ENCODE peak calls at places on chromosomes 3 and 15, in seven cellular contexts. P is spleen, K is sigmoid colon, Z is GM12865, E is AG09319, W is fibroblast of the aortic adventitia, X is HepG2. A is an unnamed sample.

GRCh38 chr15:89813381-89814111 is 1.1 kb downstream of the ANPEP start:
- DNase-seq in W (no peak), P (no peak), X (no peak), Z (no peak), E (no peak), K (no peak), A (no peak)

GRCh38 chr3:181176610-181177009 is 187.1 kb upstream of the DNAJC19 start:
- DNase-seq in Z (peak; percentile 44), K (peak; percentile 74), P (no peak), W (peak; percentile 67), X (peak; percentile 41), E (no peak), A (peak; percentile 59)

GRCh38 chr3:139108253-139108969 is 63.7 kb upstream of the PRR23C start:
- DNase-seq in K (no peak), E (no peak), W (no peak), Z (no peak), P (peak; percentile 25), X (no peak), A (no peak)

GRCh38 chr15:68691667-68692066 is 112.9 kb downstream of the CORO2B start:
- DNase-seq in K (no peak), E (no peak), W (no peak), X (peak; percentile 10), Z (no peak), P (peak; percentile 48), A (no peak)

GRCh38 chr3:95750097-95750496 is 1064.3 kb upstream of the EPHA6 start:
- DNase-seq in E (no peak), W (no peak), X (no peak), Z (no peak), K (no peak), P (no peak), A (no peak)

GRCh38 chr3:126341755-126342150 is 15.5 kb downstream of the KLF15 start:
- DNase-seq in X (no peak), E (no peak), P (peak; percentile 49), Z (no peak), K (no peak), W (no peak), A (no peak)

GRCh38 chr3:127712461-127712860 is 39.7 kb downstream of the ABTB1 start:
- DNase-seq in P (peak; percentile 49), E (no peak), W (no peak), Z (no peak), K (peak; percentile 35), X (no peak), A (no peak)

GRCh38 chr15:61075741-61076140 is 153.4 kb downstream of the RORA start:
- DNase-seq in W (no peak), K (no peak), Z (no peak), P (no peak), E (no peak), X (no peak), A (no peak)

GRCh38 chr3:12796171-12797123 is at the start of gene CAND2:
- DNase-seq in K (peak; percentile 88), W (peak; percentile 28), E (no peak), Z (no peak), X (no peak), P (peak; percentile 80), A (peak; percentile 16)

GRCh38 chr15:63763476-63764123 is 70.1 kb downstream of the HERC1 start:
- DNase-seq in K (no peak), W (no peak), P (no peak), E (no peak), X (no peak), Z (peak; percentile 55), A (no peak)

GRCh38 chr15:69154026-69154425 is 6.4 kb upstream of the GLCE start:
- DNase-seq in W (no peak), E (no peak), K (no peak), P (no peak), X (no peak), Z (no peak), A (peak; percentile 16)

GRCh38 chr15:51982013-51982769 is 10.6 kb upstream of the LEO1 start:
- DNase-seq in E (peak; percentile 49), W (peak; percentile 90), K (no peak), X (peak; percentile 75), P (no peak), Z (peak; percentile 89), A (peak; percentile 91)

GRCh38 chr3:165624761-165625160 is 212.5 kb downstream of the BCHE start:
- DNase-seq in Z (peak; percentile 23), P (no peak), X (no peak), K (no peak), W (peak; percentile 31), E (no peak), A (peak; percentile 10)

GRCh38 chr15:98767692-98768091 is 119.4 kb downstream of the IGF1R start:
- DNase-seq in E (no peak), Z (no peak), P (no peak), X (no peak), K (no peak), W (no peak), A (no peak)

GRCh38 chr3:15634671-15635661 is 33.4 kb downstream of the BTD start:
- DNase-seq in W (peak; percentile 88), P (no peak), E (no peak), Z (no peak), X (no peak), K (peak; percentile 94), A (peak; percentile 85)

GRCh38 chr3:110687138-110687537 is 384.5 kb upstream of the NECTIN3 start:
- DNase-seq in W (peak; percentile 19), E (no peak), K (no peak), Z (no peak), X (no peak), P (no peak), A (no peak)

GRCh38 chr3:62325896-62326295 is 47.5 kb downstream of the FEZF2 start:
- DNase-seq in K (no peak), E (no peak), W (no peak), Z (no peak), X (no peak), P (no peak), A (no peak)

GRCh38 chr3:188807002-188807401 is 364.8 kb upstream of the TPRG1 start:
- DNase-seq in Z (no peak), K (no peak), E (no peak), W (peak; percentile 25), X (no peak), P (no peak), A (peak; percentile 32)

GRCh38 chr3:114318295-114318694 is 24.5 kb downstream of the TIGIT start:
- DNase-seq in X (no peak), W (no peak), P (no peak), E (no peak), K (no peak), Z (no peak), A (no peak)

DNA sequence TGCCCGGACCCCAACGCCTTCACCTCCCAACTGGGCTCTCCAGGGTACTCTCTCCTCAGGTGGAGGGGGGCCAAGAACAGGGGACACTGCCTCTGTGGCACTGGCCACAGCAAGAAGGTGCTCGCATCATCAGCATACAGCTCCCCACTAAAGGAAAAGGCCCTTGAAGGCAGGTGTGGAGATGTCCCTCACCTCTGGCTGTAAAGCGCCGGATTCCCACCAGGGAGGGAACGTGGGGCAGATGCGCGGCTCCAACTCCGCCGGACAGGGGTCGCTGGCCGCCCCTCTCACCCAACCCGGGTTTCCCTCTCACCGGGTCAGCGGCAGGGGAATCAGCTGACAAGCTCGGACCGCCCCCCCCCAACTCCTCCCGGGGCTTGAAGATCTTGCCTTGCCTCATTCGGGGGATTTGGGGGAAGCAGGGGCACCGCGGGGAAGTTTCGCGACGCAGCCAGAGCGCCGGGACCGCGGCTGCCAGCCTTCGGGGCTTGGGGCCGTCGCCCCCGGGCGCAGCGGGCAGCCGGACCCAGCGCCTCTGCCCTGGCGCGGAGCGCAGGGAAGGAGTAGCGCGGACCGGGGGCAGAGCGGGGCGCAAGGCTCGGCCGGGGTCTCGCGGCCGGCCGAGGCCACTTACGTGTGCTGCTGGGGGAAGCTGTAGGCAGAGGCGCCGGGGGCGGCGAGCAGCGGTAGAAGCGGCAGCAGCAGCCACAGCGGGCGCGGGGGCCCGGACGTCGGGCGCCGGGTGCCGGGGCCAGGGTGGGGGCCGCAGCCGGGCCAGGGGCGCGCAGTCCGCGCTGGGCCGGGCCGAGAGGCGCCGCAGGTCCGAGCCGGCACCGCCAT is 630 bp downstream of the CACNA2D2 start:
- DNase-seq in X (no peak), W (no peak), K (no peak), P (no peak), Z (no peak), E (no peak), A (no peak)
- TF ChIP-seq CTCF in X (no peak), W (no peak), K (no peak), P (no peak), Z (no peak), E (no peak), A (no peak)

DNA sequence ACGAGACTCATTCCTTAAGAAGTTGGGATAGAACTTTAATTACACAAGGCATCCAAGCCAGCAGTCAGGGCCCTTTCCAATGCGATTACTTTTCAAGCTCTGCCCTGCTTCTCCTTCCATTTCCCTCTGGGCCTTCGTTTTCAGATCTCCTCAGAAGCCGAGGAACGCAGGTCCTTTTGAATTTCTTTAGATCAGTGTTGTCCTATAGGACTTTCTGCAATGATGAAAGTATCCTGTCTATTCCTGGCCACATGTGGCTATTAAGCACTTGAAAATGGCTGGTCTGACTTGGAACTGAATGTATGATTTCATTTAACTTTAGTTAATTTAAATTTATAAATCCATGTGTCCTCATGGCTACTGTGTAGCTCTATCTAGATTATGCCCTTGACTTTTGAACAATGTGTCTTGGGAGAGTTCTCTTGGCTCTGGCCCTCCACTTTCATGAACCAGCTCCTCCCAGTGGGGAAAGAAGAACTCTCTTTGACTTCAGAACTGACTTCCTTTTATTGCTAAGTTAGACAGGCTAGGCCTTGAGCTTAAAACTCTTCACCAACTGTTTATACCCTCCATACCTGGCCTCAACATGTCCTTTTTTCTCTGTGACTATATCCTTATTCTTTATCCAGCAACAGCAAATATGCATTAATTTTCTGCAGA is 22.7 kb downstream of the TGFBR2 start:
- DNase-seq in Z (no peak), K (no peak), W (peak; percentile 49), P (no peak), X (no peak), E (no peak), A (peak; percentile 57)
- TF ChIP-seq CTCF in Z (no peak), K (no peak), W (peak; percentile 29), P (peak; percentile 37), X (peak; percentile 20), E (peak; percentile 0), A (no peak)

DNA sequence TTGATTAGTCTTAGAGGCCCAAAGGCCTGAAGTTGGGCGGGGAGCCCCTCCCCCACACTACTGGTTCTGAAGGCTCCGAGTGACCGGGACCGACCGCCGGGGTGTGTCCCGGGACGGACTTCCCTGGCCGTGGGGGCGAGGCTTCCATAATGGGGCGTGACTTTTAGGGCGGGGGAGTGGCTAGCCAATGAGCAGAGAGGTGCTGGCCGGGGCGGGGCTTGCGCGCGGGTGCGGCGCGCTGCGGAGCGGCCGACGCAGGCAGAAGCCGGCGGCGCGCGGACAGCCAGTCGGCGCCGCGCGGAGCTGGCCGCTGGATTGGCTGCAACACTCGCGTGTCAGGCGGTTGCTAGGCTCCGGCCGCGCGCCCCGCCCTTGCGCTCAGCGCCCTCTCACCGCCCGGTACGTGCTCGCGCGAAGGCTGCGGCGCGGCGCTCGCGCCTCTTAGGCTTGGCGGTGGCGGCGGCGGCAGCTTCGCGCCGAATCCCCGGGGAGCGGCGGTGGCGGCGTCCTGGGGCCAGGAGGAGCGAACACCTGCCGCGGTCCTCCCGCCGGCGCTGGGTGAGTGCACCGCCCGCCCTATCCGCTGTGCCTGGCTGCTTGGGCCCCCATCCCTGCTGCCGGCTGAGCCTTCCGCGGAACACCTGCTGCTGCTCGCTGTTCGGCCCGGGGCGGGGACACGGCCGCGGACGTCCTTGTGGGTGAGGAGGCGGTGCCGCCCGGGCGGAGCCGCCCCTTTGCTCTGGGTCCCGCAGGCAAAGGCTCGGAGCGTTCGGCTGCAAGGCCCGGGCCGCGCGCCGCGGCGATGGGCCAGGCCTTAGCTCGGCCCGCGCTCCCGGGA is at the start of gene DAG1:
- DNase-seq in E (peak; percentile 89), X (peak; percentile 89), P (peak; percentile 99), K (peak; percentile 99), Z (peak; percentile 99), W (peak; percentile 92), A (peak; percentile 95)
- TF ChIP-seq CTCF in E (no peak), X (peak; percentile 17), P (peak; percentile 11), K (no peak), Z (no peak), W (no peak), A (no peak)

GRCh38 chr3:70108072-70108471 is 108.5 kb downstream of the SAMMSON start:
- DNase-seq in E (no peak), P (no peak), K (no peak), W (peak; percentile 10), X (peak; percentile 18), Z (peak; percentile 52), A (peak; percentile 20)
- TF ChIP-seq CTCF in E (peak; percentile 40), P (peak; percentile 17), K (no peak), W (peak; percentile 71), X (peak; percentile 41), Z (peak; percentile 66), A (peak; percentile 58)